ENCODE peak calls at places on chromosomes 2 and 18, in four cellular contexts. One of them, this sample, is unnamed.

GRCh38 chr2:54904836-54905235 is 145.4 kb downstream of the RTN4 start:
- DNase-seq in NCI-H345: no peak
- DNase-seq in stimulated activated CD8-positive, alpha-beta memory T cell treated with anti-CD3 and anti-CD28 coated beads, Interleukin-4, amount 100 ng/mL, for 1 hour: no peak
- DNase-seq in epithelial cell of prostate: peak; percentile 22
- DNase-seq in this sample: no peak

GRCh38 chr2:45706028-45706427 is 54.6 kb downstream of the PRKCE start:
- DNase-seq in stimulated activated CD8-positive, alpha-beta memory T cell treated with anti-CD3 and anti-CD28 coated beads, Interleukin-4, amount 100 ng/mL, for 1 hour: no peak
- DNase-seq in epithelial cell of prostate: no peak
- DNase-seq in NCI-H345: no peak
- DNase-seq in this sample: peak; percentile 69

GRCh38 chr2:12320027-12320734 is 396.6 kb upstream of the TRIB2 start:
- DNase-seq in NCI-H345: no peak
- DNase-seq in stimulated activated CD8-positive, alpha-beta memory T cell treated with anti-CD3 and anti-CD28 coated beads, Interleukin-4, amount 100 ng/mL, for 1 hour: no peak
- DNase-seq in epithelial cell of prostate: no peak
- DNase-seq in this sample: peak; percentile 41

GRCh38 chr2:152166633-152167032 is 8.9 kb downstream of the STAM2 start:
- DNase-seq in epithelial cell of prostate: no peak
- DNase-seq in stimulated activated CD8-positive, alpha-beta memory T cell treated with anti-CD3 and anti-CD28 coated beads, Interleukin-4, amount 100 ng/mL, for 1 hour: no peak
- DNase-seq in NCI-H345: no peak
- DNase-seq in this sample: peak; percentile 20

GRCh38 chr2:241257419-241258032 is 57.9 kb downstream of the HDLBP start:
- DNase-seq in NCI-H345: no peak
- DNase-seq in epithelial cell of prostate: no peak
- DNase-seq in stimulated activated CD8-positive, alpha-beta memory T cell treated with anti-CD3 and anti-CD28 coated beads, Interleukin-4, amount 100 ng/mL, for 1 hour: no peak
- DNase-seq in this sample: no peak

GRCh38 chr18:23204589-23205235 is 69.4 kb downstream of the CABLES1 start:
- DNase-seq in stimulated activated CD8-positive, alpha-beta memory T cell treated with anti-CD3 and anti-CD28 coated beads, Interleukin-4, amount 100 ng/mL, for 1 hour: no peak
- DNase-seq in epithelial cell of prostate: no peak
- DNase-seq in NCI-H345: no peak
- DNase-seq in this sample: peak; percentile 59

GRCh38 chr2:1253608-1254007 is 159.7 kb upstream of the TPO start:
- DNase-seq in stimulated activated CD8-positive, alpha-beta memory T cell treated with anti-CD3 and anti-CD28 coated beads, Interleukin-4, amount 100 ng/mL, for 1 hour: no peak
- DNase-seq in epithelial cell of prostate: no peak
- DNase-seq in NCI-H345: no peak
- DNase-seq in this sample: no peak

GRCh38 chr2:31354837-31355236 is 59.7 kb downstream of the XDH start:
- DNase-seq in NCI-H345: no peak
- DNase-seq in epithelial cell of prostate: no peak
- DNase-seq in stimulated activated CD8-positive, alpha-beta memory T cell treated with anti-CD3 and anti-CD28 coated beads, Interleukin-4, amount 100 ng/mL, for 1 hour: no peak
- DNase-seq in this sample: no peak

GRCh38 chr18:27033722-27034121 is 151.4 kb downstream of the CHST9 start:
- DNase-seq in epithelial cell of prostate: no peak
- DNase-seq in stimulated activated CD8-positive, alpha-beta memory T cell treated with anti-CD3 and anti-CD28 coated beads, Interleukin-4, amount 100 ng/mL, for 1 hour: no peak
- DNase-seq in NCI-H345: no peak
- DNase-seq in this sample: no peak

GRCh38 chr18:9215221-9215933 is 78.8 kb downstream of the ANKRD12 start:
- DNase-seq in epithelial cell of prostate: no peak
- DNase-seq in stimulated activated CD8-positive, alpha-beta memory T cell treated with anti-CD3 and anti-CD28 coated beads, Interleukin-4, amount 100 ng/mL, for 1 hour: no peak
- DNase-seq in NCI-H345: no peak
- DNase-seq in this sample: peak; percentile 30

GRCh38 chr2:23624378-23624777 is 239.4 kb downstream of the KLHL29 start:
- DNase-seq in epithelial cell of prostate: no peak
- DNase-seq in stimulated activated CD8-positive, alpha-beta memory T cell treated with anti-CD3 and anti-CD28 coated beads, Interleukin-4, amount 100 ng/mL, for 1 hour: no peak
- DNase-seq in NCI-H345: no peak
- DNase-seq in this sample: no peak

GRCh38 chr2:191206613-191207471 is 38.4 kb upstream of the MYO1B start:
- DNase-seq in stimulated activated CD8-positive, alpha-beta memory T cell treated with anti-CD3 and anti-CD28 coated beads, Interleukin-4, amount 100 ng/mL, for 1 hour: no peak
- DNase-seq in NCI-H345: no peak
- DNase-seq in epithelial cell of prostate: no peak
- DNase-seq in this sample: no peak

GRCh38 chr2:147173186-147173575 is 671.6 kb upstream of the ACVR2A start:
- DNase-seq in NCI-H345: no peak
- DNase-seq in stimulated activated CD8-positive, alpha-beta memory T cell treated with anti-CD3 and anti-CD28 coated beads, Interleukin-4, amount 100 ng/mL, for 1 hour: no peak
- DNase-seq in epithelial cell of prostate: no peak
- DNase-seq in this sample: peak; percentile 85

GRCh38 chr2:241211276-241211675 is 22.8 kb downstream of the ANO7 start:
- DNase-seq in stimulated activated CD8-positive, alpha-beta memory T cell treated with anti-CD3 and anti-CD28 coated beads, Interleukin-4, amount 100 ng/mL, for 1 hour: no peak
- DNase-seq in NCI-H345: peak; percentile 69
- DNase-seq in epithelial cell of prostate: no peak
- DNase-seq in this sample: no peak

GRCh38 chr2:68388358-68388757 is 23.3 kb downstream of the PLEK start:
- DNase-seq in NCI-H345: no peak
- DNase-seq in epithelial cell of prostate: no peak
- DNase-seq in stimulated activated CD8-positive, alpha-beta memory T cell treated with anti-CD3 and anti-CD28 coated beads, Interleukin-4, amount 100 ng/mL, for 1 hour: no peak
- DNase-seq in this sample: no peak

GRCh38 chr2:241632478-241633325 is 4.3 kb downstream of the THAP4 start:
- DNase-seq in NCI-H345: no peak
- DNase-seq in epithelial cell of prostate: no peak
- DNase-seq in stimulated activated CD8-positive, alpha-beta memory T cell treated with anti-CD3 and anti-CD28 coated beads, Interleukin-4, amount 100 ng/mL, for 1 hour: no peak
- DNase-seq in this sample: no peak

GRCh38 chr18:35605686-35606417 is 24.3 kb downstream of the GALNT1 start:
- DNase-seq in NCI-H345: no peak
- DNase-seq in stimulated activated CD8-positive, alpha-beta memory T cell treated with anti-CD3 and anti-CD28 coated beads, Interleukin-4, amount 100 ng/mL, for 1 hour: no peak
- DNase-seq in epithelial cell of prostate: no peak
- DNase-seq in this sample: no peak

GRCh38 chr2:98085649-98086048 is 1.3 kb upstream of the VWA3B start:
- DNase-seq in epithelial cell of prostate: peak; percentile 5
- DNase-seq in NCI-H345: no peak
- DNase-seq in stimulated activated CD8-positive, alpha-beta memory T cell treated with anti-CD3 and anti-CD28 coated beads, Interleukin-4, amount 100 ng/mL, for 1 hour: no peak
- DNase-seq in this sample: no peak